ENCODE peak calls at places on chromosomes 16 and 17, in four cellular contexts. B, U, N and I are unnamed samples.
A peak's percentile ranks its signal among the peaks of the same experiment; 100 is the strongest.

GRCh38 chr17:72122002-72122310 is 1.1 kb downstream of the SOX9 start:
- DNase-seq in B (no peak), U (peak; percentile 70), N (no peak), I (peak; percentile 95)

GRCh38 chr17:72422505-72423285 is 301.9 kb downstream of the SOX9 start:
- DNase-seq in N (no peak), B (peak; percentile 10), U (peak; percentile 93), I (no peak)

GRCh38 chr16:852451-853185 is 52.1 kb upstream of the GNG13 start:
- DNase-seq in U (no peak), B (no peak), N (no peak), I (peak; percentile 88)

GRCh38 chr17:53426505-53426904 is 396.2 kb upstream of the KIF2B start:
- DNase-seq in U (no peak), B (no peak), N (no peak), I (no peak)

GRCh38 chr16:56852401-56852730 is 12.6 kb upstream of the SLC12A3 start:
- DNase-seq in B (no peak), N (no peak), U (no peak), I (no peak)

GRCh38 chr17:77753691-77754265 is 204.7 kb upstream of the TNRC6C start:
- DNase-seq in N (no peak), B (no peak), U (no peak), I (no peak)

GRCh38 chr16:10577305-10578202 is 2.8 kb downstream of the EMP2 start:
- DNase-seq in B (no peak), N (no peak), U (peak; percentile 40), I (peak; percentile 85)

GRCh38 chr17:40090234-40091111 is 9.9 kb downstream of the NR1D1 start:
- DNase-seq in B (no peak), U (no peak), N (no peak), I (peak; percentile 77)

GRCh38 chr17:66713533-66714042 is 121.3 kb upstream of the CACNG5 start:
- DNase-seq in U (no peak), B (no peak), N (no peak), I (no peak)

GRCh38 chr16:26530584-26531289 is 536.0 kb upstream of the C16orf82 start:
- DNase-seq in B (no peak), U (no peak), N (no peak), I (peak; percentile 5)

GRCh38 chr16:25158401-25158800 is 46.9 kb downstream of the LCMT1 start:
- DNase-seq in U (no peak), B (no peak), N (no peak), I (no peak)

GRCh38 chr16:30837904-30838303 is 50.9 kb upstream of the ZNF629 start:
- DNase-seq in U (no peak), N (no peak), B (no peak), I (no peak)

GRCh38 chr16:9996191-9996590 is 186.0 kb downstream of the GRIN2A start:
- DNase-seq in U (no peak), B (no peak), N (no peak), I (no peak)

GRCh38 chr16:89313583-89313982 is 96.1 kb downstream of the ZNF778 start:
- DNase-seq in N (no peak), B (no peak), U (no peak), I (peak; percentile 21)

GRCh38 chr17:1059131-1059795 is 62.3 kb downstream of the TIMM22 start:
- DNase-seq in B (no peak), U (no peak), N (no peak), I (no peak)

GRCh38 chr16:87161822-87162676 is 155.1 kb downstream of the C16orf95 start:
- DNase-seq in B (no peak), N (no peak), U (no peak), I (peak; percentile 46)

GRCh38 chr17:27109346-27109745 is 184.6 kb upstream of the WSB1 start:
- DNase-seq in U (no peak), B (no peak), N (no peak), I (no peak)

GRCh38 chr17:75878174-75878998 is at the start of gene TRIM47:
- DNase-seq in U (peak; percentile 72), B (no peak), N (peak; percentile 14), I (peak; percentile 94)

GRCh38 chr17:44069974-44070454 is 521 bp upstream of the G6PC3 start:
- DNase-seq in U (peak; percentile 62), N (no peak), B (no peak), I (peak; percentile 86)

GRCh38 chr17:82734987-82735866 is at the start of gene FN3K:
- DNase-seq in U (peak; percentile 73), N (no peak), B (peak; percentile 33), I (peak; percentile 96)

GRCh38 chr17:36544049-36544319 is 735 bp upstream of the GGNBP2 start:
- DNase-seq in N (no peak), B (no peak), U (peak; percentile 82), I (peak; percentile 82)

GRCh38 chr16:674968-675883 is at the start of gene RHBDL1:
- DNase-seq in U (peak; percentile 64), N (no peak), B (no peak), I (peak; percentile 95)

GRCh38 chr17:13750783-13751484 is 149.2 kb upstream of the HS3ST3A1 start:
- DNase-seq in N (no peak), U (no peak), B (no peak), I (no peak)

DNA sequence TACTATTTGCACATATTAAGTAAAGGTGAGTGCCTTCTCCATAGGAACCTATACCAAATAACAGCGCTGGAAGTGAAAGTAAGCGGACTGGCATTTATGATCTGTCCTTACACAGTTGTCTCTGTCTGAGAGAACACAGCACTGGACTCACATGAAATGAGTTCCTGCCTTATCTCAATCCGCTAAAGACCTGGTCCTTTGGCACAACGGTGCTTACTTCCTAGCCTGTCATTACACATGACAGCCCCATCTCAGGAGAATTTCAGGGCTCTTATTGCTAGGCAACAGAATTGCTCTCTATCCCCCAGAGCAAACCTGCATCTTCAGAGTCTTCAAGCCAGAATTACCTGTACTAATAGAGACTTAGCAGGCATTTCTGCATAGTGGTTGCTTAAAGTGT is 4.3 kb downstream of the KCNJ2 start:
- DNase-seq in B (no peak), N (no peak), U (no peak), I (no peak)
- H3K4me3 ChIP-seq in B (no peak overlapping the region), N (no peak overlapping the region), U (no peak overlapping the region), I (no peak overlapping the region)

DNA sequence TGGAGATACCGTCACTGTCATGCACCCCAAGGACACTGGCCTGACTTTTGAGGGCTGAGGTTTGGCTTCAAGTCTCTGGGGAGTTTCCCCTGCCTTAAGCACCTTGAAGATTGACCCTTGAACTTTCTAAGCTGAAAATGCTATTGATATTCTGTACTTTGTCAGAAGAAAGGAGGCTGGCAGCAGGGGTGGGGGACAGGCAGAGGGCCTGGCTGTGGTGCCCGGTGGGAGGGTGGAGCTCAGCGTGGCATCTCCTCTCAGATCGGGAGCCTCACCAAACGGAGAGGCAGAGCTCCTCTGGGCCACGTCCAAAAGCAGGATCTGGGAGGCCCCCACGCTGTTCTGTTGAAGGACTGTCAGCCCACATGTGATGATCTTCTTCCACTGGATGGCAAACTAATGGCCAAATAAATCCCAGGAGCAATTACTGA is 305.2 kb upstream of the IRX3 start:
- DNase-seq in N (no peak), B (no peak), U (no peak), I (peak; percentile 73)
- H3K4me3 ChIP-seq in N (no peak overlapping the region), B (no peak overlapping the region), U (no peak overlapping the region), I (no peak overlapping the region)

GRCh38 chr16:67719048-67719777 is at the start of gene GFOD2:
- DNase-seq in U (peak; percentile 97), N (peak; percentile 99), B (peak; percentile 88), I (peak; percentile 100)
- H3K4me3 ChIP-seq in U (peak within 1 kb of the TSS; percentile 84), N (peak within 1 kb of the TSS; percentile 81), B (peak within 1 kb of the TSS; percentile 91), I (peak within 1 kb of the TSS; percentile 95)

DNA sequence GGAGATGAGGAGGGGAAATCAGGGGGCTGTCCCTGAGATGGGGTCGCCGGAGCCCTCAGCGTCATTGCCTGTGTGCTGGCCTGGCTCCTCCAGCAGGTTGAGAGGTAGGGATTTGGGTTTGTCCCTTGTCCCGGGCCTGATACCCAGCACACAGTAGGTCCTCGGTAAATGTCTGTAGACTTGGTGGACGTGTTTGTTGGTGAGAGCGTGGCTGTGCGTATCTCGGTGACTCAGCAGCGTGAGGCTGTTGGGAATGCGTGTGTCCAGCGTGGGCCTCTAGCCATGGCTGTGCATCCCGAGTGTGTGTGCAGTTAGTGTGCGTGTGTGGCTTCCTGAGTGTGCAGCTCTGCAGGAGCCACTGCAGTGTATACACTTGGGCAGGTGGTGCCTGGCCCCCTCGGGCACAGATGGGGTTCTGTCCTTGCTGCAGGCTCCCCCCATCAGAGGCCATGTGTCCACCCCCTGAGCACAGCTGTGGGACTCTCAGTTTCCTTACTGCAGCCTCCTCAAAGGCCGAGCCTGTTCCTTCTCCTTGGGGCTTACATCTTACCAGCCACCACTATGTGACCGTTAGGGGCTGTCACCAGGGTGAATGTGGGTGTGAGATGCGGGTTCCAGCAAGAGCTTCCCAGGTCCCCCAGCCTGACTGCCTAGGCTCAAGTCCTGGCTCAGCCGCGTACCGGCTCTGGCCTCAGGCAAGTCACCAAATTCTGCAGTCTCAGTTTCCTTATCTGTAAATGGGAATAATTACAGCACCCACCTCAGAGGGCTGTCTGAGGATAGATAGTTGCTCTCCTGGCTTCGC is 5.7 kb downstream of the NECAB2 start:
- DNase-seq in U (no peak), N (no peak), B (no peak), I (peak; percentile 77)
- H3K4me3 ChIP-seq in U (no peak overlapping the region), N (no peak overlapping the region), B (no peak overlapping the region), I (no peak overlapping the region)

DNA sequence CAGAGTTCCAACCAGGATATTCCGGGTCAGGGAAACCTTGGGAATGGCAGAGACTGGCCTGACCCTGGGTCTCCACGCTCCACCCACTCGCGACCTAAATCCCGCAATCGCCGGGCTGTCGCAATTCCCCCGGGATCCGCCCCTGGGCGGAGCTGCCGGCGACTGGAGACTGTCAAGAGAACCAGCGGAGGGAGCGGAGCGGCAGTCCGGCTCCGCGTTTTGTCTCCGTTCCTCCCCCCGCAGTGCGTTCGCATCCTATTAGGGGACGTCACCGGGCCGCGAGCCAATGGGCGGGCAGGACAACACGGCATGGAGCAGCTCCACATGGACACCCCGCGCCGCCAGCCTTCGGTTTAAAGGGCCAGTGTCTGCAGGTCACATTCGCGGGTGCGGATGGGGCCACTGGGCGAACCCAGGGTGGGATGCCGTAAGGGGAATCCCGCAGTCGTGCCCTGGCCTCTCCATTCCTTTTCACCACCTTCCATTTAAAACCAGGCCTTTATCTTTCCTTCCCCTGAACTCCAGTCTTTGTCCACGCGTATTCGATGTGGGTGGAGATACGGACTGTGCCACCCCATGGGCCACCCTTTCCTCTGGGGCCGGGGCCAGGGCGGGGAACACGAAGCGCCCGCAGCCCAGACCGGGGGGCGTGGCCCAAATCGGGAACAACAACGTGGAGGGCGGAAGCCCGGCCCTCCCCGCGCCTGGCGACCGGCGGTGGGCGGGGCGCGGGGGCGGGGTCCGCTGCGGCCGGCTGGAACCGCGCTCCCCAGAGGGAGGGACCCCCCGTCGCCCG is 764 bp upstream of the MNT start:
- DNase-seq in N (peak; percentile 99), U (peak; percentile 99), B (peak; percentile 100), I (peak; percentile 99)
- H3K4me3 ChIP-seq in N (peak overlapping the region; percentile 65), U (peak overlapping the region; percentile 96), B (peak overlapping the region; percentile 68), I (peak overlapping the region; percentile 98)

DNA sequence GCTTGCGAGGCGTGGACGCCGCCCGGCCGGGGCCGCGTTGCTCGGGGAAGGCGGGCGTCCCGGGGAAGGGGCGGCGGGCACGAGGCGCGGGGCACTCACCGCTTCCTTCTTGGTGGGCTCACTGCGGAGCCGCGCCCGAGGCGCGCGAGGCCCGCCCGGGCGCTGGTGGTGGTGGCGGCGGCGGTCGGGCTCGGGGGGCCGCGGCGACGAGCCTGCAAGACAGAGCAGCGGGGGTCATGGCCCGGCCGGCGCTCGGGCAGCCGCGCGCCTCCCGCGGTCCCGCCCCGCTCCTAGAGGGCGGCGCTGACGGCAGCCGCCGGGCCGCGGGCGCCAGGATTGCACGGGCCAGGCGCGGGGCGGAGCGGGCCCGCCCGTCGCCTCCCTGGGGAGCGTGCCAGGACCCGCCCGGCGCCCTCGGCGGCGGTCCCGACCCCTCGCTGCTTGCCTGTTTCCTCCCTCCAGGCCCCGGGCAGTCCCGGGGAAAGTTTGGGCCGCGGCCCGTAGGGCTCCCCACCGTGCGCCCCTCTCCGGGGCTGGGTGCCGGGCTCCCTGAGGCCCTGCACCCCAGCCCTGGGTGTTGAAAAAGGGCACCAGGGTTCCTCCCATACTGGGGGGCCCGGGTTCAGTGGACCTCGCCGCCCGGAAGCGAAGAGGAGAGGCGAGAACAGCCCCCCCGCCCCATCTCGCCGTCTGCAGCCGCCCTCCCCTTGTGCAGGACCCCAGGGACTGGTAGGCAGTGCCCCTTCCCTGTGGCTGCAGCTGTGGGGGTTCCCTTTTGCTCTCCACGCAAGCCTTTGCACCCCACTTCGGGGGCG is at the start of gene C16orf74:
- DNase-seq in B (no peak), N (no peak), U (peak; percentile 83), I (peak; percentile 99)
- H3K4me3 ChIP-seq in B (peak within 1 kb of the TSS; percentile 63), N (no peak within 1 kb of the TSS), U (peak within 1 kb of the TSS; percentile 71), I (peak within 1 kb of the TSS; percentile 75)